ENCODE peak calls at places on chromosomes 13 and 19, in seven cellular contexts. G is ascending aorta; S is uterus; E is heart right ventricle; D is left lung; I is CD8-positive, alpha-beta T cell; Y is IMR-90. Q is an unnamed sample.

GRCh38 chr19:17021793-17022590 is 4.6 kb downstream of the CPAMD8 start:
- DNase-seq in G (no peak), S (no peak), E (no peak), D (peak; percentile 62), I (no peak), Y (peak; percentile 26), Q (no peak)

GRCh38 chr19:57276430-57276829 is 3.9 kb upstream of the ZNF460 start:
- DNase-seq in G (no peak), S (no peak), E (no peak), D (no peak), I (no peak), Y (no peak), Q (no peak)

GRCh38 chr19:18049390-18049789 is 37.3 kb downstream of the IL12RB1 start:
- DNase-seq in G (peak; percentile 96), S (peak; percentile 82), E (peak; percentile 96), D (peak; percentile 90), I (no peak), Y (peak; percentile 25), Q (no peak)

GRCh38 chr13:23794267-23795161 is 94.7 kb downstream of the MIPEP start:
- DNase-seq in G (no peak), S (no peak), E (no peak), D (no peak), I (no peak), Y (peak; percentile 85), Q (no peak)

GRCh38 chr13:30908416-30908980 is 2.4 kb downstream of the MEDAG start:
- DNase-seq in G (peak; percentile 83), S (peak; percentile 82), E (peak; percentile 24), D (no peak), I (no peak), Y (peak; percentile 22), Q (no peak)

GRCh38 chr13:101401196-101401595 is 15.1 kb downstream of the NALCN start:
- DNase-seq in G (no peak), S (no peak), E (no peak), D (no peak), I (no peak), Y (no peak), Q (no peak)

GRCh38 chr13:89686171-89686570 is 1661.3 kb upstream of the MIR17HG start:
- DNase-seq in G (no peak), S (no peak), E (no peak), D (no peak), I (no peak), Y (no peak), Q (no peak)

GRCh38 chr13:45826741-45827140 is 24.8 kb downstream of the SIAH3 start:
- DNase-seq in G (peak; percentile 33), S (no peak), E (no peak), D (no peak), I (no peak), Y (no peak), Q (no peak)

GRCh38 chr13:114155923-114156883 is 22.9 kb upstream of the CFAP97D2 start:
- DNase-seq in G (no peak), S (no peak), E (no peak), D (no peak), I (peak; percentile 46), Y (no peak), Q (no peak)

GRCh38 chr13:113491418-113491883 is 940 bp upstream of the DCUN1D2 start:
- DNase-seq in G (no peak), S (no peak), E (peak; percentile 34), D (no peak), I (no peak), Y (peak; percentile 14), Q (no peak)

GRCh38 chr19:10655457-10656312 is 1.5 kb downstream of the ILF3 start:
- DNase-seq in G (no peak), S (no peak), E (no peak), D (no peak), I (no peak), Y (peak; percentile 44), Q (no peak)

GRCh38 chr13:42497798-42498197 is 76.2 kb upstream of the TNFSF11 start:
- DNase-seq in G (no peak), S (no peak), E (no peak), D (no peak), I (no peak), Y (peak; percentile 40), Q (no peak)

GRCh38 chr19:38386968-38387549 is 775 bp downstream of the GGN start:
- DNase-seq in G (no peak), S (no peak), E (peak; percentile 28), D (peak; percentile 52), I (no peak), Y (no peak), Q (no peak)

GRCh38 chr13:75636339-75637095 is 387 bp downstream of the LMO7 start:
- DNase-seq in G (peak; percentile 69), S (peak; percentile 16), E (peak; percentile 15), D (peak; percentile 39), I (peak; percentile 46), Y (peak; percentile 46), Q (peak; percentile 33)

GRCh38 chr19:32287811-32288227 is 57.6 kb upstream of the ZNF507 start:
- DNase-seq in G (peak; percentile 75), S (peak; percentile 62), E (peak; percentile 74), D (peak; percentile 58), I (no peak), Y (peak; percentile 61), Q (no peak)

GRCh38 chr13:109510036-109510435 is 276.3 kb downstream of the IRS2 start:
- DNase-seq in G (no peak), S (no peak), E (no peak), D (no peak), I (no peak), Y (no peak), Q (no peak)

GRCh38 chr13:109986851-109987250 is 200.5 kb upstream of the IRS2 start:
- DNase-seq in G (no peak), S (no peak), E (no peak), D (no peak), I (no peak), Y (no peak), Q (no peak)

GRCh38 chr13:55517312-55517711 is 1623.4 kb upstream of the PRR20A start:
- DNase-seq in G (no peak), S (no peak), E (no peak), D (no peak), I (no peak), Y (no peak), Q (no peak)

DNA sequence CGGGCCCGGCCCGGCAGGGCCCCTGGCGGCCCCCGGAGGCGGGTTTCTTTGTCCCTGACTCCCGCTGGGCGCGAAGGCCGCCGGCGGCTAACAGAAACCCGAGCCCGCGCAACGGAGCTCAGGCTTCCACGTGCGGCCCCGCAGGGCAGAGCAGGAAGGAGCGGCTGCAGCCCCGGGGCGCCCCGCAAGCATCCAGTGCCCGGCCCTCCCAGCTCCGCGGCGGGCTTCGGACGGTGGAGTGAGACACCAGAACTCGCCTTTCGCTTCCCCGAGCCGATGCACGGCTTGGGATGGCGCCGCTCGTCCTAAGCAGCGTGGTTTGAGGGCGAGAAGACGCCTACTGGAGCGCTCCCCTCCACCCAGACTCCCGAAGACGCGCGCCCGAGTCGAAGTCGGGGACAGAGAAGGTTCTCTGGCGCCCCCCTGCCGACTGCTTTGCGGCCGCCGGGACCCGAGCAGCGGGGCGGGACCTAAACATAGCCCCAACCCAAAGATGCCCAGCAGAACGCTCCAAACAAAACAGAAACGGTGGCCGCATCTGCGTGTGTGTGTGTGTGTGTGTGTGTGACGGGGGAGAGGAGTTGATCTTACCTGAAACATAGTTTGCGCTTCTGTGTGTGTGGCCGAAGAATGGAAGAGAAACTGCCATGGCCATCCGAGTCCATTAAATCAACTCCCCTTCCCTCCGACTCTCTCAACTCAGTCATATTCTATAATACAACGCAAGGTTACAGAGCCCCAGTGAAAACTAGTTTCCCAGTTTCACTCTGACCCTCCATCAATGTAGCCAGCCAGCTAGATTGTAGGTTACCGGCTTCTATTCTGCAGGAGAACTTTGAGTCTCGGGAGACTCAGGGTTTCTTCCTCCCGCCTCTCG is 629 bp upstream of the FGF9 start:
- DNase-seq in G (no peak), S (peak; percentile 45), E (peak; percentile 59), D (peak; percentile 68), I (peak; percentile 66), Y (peak; percentile 48), Q (peak; percentile 67)
- TF ChIP-seq CTCF in G (no peak), S (peak; percentile 31), E (no peak), D (no peak), I (no peak), Y (peak; percentile 24), Q (no peak)

GRCh38 chr13:99363391-99363790 is 56.2 kb upstream of the GPR183 start:
- DNase-seq in G (no peak), S (no peak), E (no peak), D (no peak), I (no peak), Y (no peak), Q (no peak)

GRCh38 chr13:99359493-99359892 is 52.3 kb upstream of the GPR183 start:
- DNase-seq in G (no peak), S (no peak), E (no peak), D (no peak), I (no peak), Y (no peak), Q (no peak)

GRCh38 chr13:99362362-99362761 is 55.2 kb upstream of the GPR183 start:
- DNase-seq in G (no peak), S (no peak), E (no peak), D (no peak), I (no peak), Y (no peak), Q (no peak)

GRCh38 chr13:99360696-99361095 is 53.5 kb upstream of the GPR183 start:
- DNase-seq in G (no peak), S (no peak), E (no peak), D (no peak), I (no peak), Y (no peak), Q (no peak)

DNA sequence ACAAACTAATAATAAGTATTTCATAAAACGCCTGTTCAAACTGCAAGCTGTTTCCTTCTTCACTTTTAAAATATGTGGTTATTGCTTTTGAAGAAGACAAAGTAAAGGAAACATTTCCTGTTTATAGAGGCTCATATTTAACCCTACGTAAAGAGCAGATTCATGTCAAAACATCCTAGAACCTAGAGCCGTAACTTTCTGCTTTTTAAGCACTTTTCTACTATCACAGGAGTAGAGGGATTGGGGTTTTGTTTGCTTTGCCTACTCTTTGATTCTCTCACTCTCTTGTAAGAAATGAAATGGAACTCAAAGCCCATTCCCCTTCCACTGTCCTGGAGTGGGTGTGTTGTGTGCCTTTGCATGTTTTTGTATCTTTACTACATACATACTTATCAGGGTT is 54.0 kb upstream of the GPR183 start:
- DNase-seq in G (no peak), S (no peak), E (no peak), D (no peak), I (no peak), Y (no peak), Q (no peak)
- H3K27ac ChIP-seq in G (no peak overlapping the region), S (no peak overlapping the region), E (no peak overlapping the region), D (no peak overlapping the region), I (peak overlapping the region; percentile 72), Y (no peak overlapping the region), Q (peak overlapping the region; percentile 97)

DNA sequence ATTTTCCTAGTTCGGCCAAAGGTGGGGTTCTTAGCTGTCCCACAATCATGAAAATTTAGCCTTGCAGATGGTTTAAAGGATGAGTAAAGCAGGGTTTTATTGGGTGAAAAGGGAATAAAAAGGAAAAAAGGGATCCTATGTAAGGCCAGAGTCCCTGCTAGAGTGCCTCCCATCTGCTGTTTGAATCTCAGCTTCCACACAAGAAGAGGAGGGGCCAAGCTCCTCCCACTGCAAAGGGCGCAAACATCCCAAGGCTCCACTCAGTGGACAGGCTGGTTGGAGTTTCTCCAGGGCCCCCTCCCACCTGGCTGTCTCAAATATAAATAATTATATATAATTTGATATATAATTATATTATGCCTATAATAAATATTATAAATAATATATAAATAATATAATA is 1272.1 kb upstream of the PCDH20 start:
- DNase-seq in G (no peak), S (no peak), E (no peak), D (no peak), I (no peak), Y (no peak), Q (no peak)
- TF ChIP-seq CTCF in G (no peak), S (no peak), E (no peak), D (no peak), I (no peak), Y (no peak), Q (no peak)

GRCh38 chr13:99367106-99367616 is 60.0 kb upstream of the GPR183 start:
- DNase-seq in G (no peak), S (no peak), E (no peak), D (no peak), I (peak; percentile 39), Y (no peak), Q (no peak)
- H3K27ac ChIP-seq in G (no peak overlapping the region), S (no peak overlapping the region), E (no peak overlapping the region), D (no peak overlapping the region), I (peak overlapping the region; percentile 24), Y (no peak overlapping the region), Q (peak overlapping the region; percentile 65)